ENCODE peak calls at places on chromosomes 16 and 17, in nine cellular contexts. E is NCI-H774; O is NCI-H2081; W is HuH-7; V is GM10248; D is lung microvascular endothelial cell; N is activated effector memory CD4-positive, alpha-beta T cell treated with Interleukin-2 at 50 U/mL for 16 hours; Q is activated CD4-positive, alpha-beta T cell treated with anti-CD3 and anti-CD28 coated beads, Interleukin-2, amount 50 U/mL, for 24 hours; G is AML-193. T is an unnamed sample.

GRCh38 chr16:58510097-58510775 is 5.1 kb upstream of the SETD6 start:
- DNase-seq in Q (no peak), O (no peak), V (no peak), D (no peak), W (no peak), G (no peak), N (no peak), E (no peak), T (no peak)

GRCh38 chr17:57532966-57533365 is 212.1 kb downstream of the CCDC182 start:
- DNase-seq in N (no peak), O (no peak), W (no peak), V (no peak), E (no peak), Q (no peak), D (no peak), G (no peak), T (no peak)

GRCh38 chr17:41420134-41420533 is 4.3 kb downstream of the KRT37 start:
- DNase-seq in W (no peak), O (no peak), V (no peak), D (no peak), Q (no peak), E (no peak), N (no peak), G (no peak), T (peak)

GRCh38 chr17:61352771-61353170 is 46.9 kb upstream of the TBX2 start:
- DNase-seq in D (no peak), O (no peak), G (no peak), W (no peak), Q (no peak), E (no peak), V (no peak), N (no peak), T (no peak)

GRCh38 chr16:31874354-31875111 is 926 bp downstream of the ZNF267 start:
- DNase-seq in O (no peak), V (peak), N (no peak), Q (no peak), G (peak), E (peak), D (peak), W (no peak), T (peak)

GRCh38 chr16:1613728-1614225 is 1.6 kb downstream of the CRAMP1 start:
- DNase-seq in E (no peak), D (peak), G (no peak), O (no peak), N (no peak), Q (no peak), V (no peak), W (peak), T (no peak)

GRCh38 chr17:42317256-42317966 is 29.1 kb downstream of the STAT5A start:
- DNase-seq in D (no peak), N (no peak), Q (no peak), E (no peak), G (no peak), W (peak), V (no peak), O (no peak), T (no peak)

GRCh38 chr17:71632328-71632727 is 488.5 kb upstream of the SOX9 start:
- DNase-seq in W (no peak), V (no peak), D (no peak), Q (no peak), E (peak), N (no peak), O (peak), G (no peak), T (peak)

GRCh38 chr17:78839762-78840529 is 668 bp downstream of the USP36 start:
- DNase-seq in D (peak), W (peak), N (peak), O (no peak), Q (no peak), E (no peak), V (peak), G (no peak), T (peak)

GRCh38 chr17:81481011-81481799 is 31.4 kb downstream of the ACTG1 start:
- DNase-seq in G (peak), O (peak), W (peak), V (no peak), Q (peak), E (peak), N (peak), D (peak), T (peak)

GRCh38 chr16:3590736-3591435 is 13.7 kb upstream of the NLRC3 start:
- DNase-seq in E (no peak), N (no peak), W (no peak), D (no peak), O (no peak), Q (no peak), V (no peak), G (peak), T (no peak)

GRCh38 chr17:59371426-59372099 is 40.1 kb downstream of the YPEL2 start:
- DNase-seq in V (no peak), D (peak), Q (no peak), W (no peak), E (no peak), N (no peak), G (no peak), O (no peak), T (no peak)

GRCh38 chr16:3578610-3579551 is 1.7 kb upstream of the NLRC3 start:
- DNase-seq in E (no peak), D (no peak), G (no peak), V (peak), W (no peak), Q (no peak), N (peak), O (no peak), T (peak)

GRCh38 chr16:55641430-55642056 is 14.2 kb upstream of the SLC6A2 start:
- DNase-seq in V (no peak), W (no peak), N (no peak), O (no peak), Q (no peak), G (no peak), E (no peak), D (peak), T (no peak)

GRCh38 chr16:24541534-24541933 is 2.2 kb downstream of the RBBP6 start:
- DNase-seq in W (no peak), E (no peak), V (no peak), G (no peak), N (no peak), O (no peak), D (no peak), Q (no peak), T (no peak)

GRCh38 chr17:6509295-6509771 is 47.0 kb downstream of the PITPNM3 start:
- DNase-seq in W (no peak), O (no peak), V (no peak), Q (no peak), E (no peak), G (no peak), D (no peak), N (no peak), T (no peak)

GRCh38 chr16:87066695-87067556 is 250.3 kb downstream of the C16orf95 start:
- DNase-seq in O (no peak), E (no peak), V (no peak), N (no peak), G (no peak), W (no peak), Q (no peak), D (no peak), T (no peak)

GRCh38 chr17:19708431-19709175 is 7.8 kb downstream of the SLC47A2 start:
- DNase-seq in Q (no peak), D (no peak), V (no peak), W (no peak), G (no peak), N (no peak), O (no peak), E (no peak), T (no peak)

GRCh38 chr16:70680495-70681381 is 5.1 kb downstream of the MTSS2 start:
- DNase-seq in W (no peak), D (no peak), E (no peak), Q (no peak), N (no peak), G (no peak), V (no peak), O (no peak), T (no peak)

GRCh38 chr17:59565959-59566324 is 532 bp downstream of the DHX40 start:
- DNase-seq in D (peak), N (peak), O (peak), E (peak), V (peak), Q (peak), W (peak), G (peak), T (peak)

GRCh38 chr16:80120899-80121521 is 419.8 kb upstream of the DYNLRB2 start:
- DNase-seq in W (no peak), N (no peak), O (no peak), E (no peak), V (no peak), Q (no peak), D (no peak), G (no peak), T (no peak)

GRCh38 chr16:55389426-55390073 is 65.5 kb downstream of the IRX6 start:
- DNase-seq in N (no peak), O (no peak), G (no peak), Q (no peak), V (no peak), W (no peak), E (no peak), D (no peak), T (no peak)

GRCh38 chr17:61431594-61432311 is 20.5 kb upstream of the TBX4 start:
- DNase-seq in E (no peak), V (no peak), N (no peak), D (no peak), Q (no peak), W (no peak), G (no peak), O (no peak), T (no peak)

GRCh38 chr16:760065-760464 is 469 bp upstream of the MSLN start:
- DNase-seq in D (no peak), E (no peak), V (no peak), G (no peak), W (no peak), Q (no peak), O (no peak), N (no peak), T (no peak)

GRCh38 chr16:78133919-78134318 is 34.5 kb downstream of the WWOX start:
- DNase-seq in E (peak), N (no peak), G (no peak), Q (no peak), D (no peak), V (no peak), O (no peak), W (peak), T (no peak)

GRCh38 chr17:10226930-10227695 is 28.7 kb upstream of the GAS7 start:
- DNase-seq in V (peak), E (no peak), G (no peak), O (no peak), D (no peak), Q (no peak), N (peak), W (peak), T (peak)

GRCh38 chr16:69324013-69324531 is 6.3 kb downstream of the PDF start:
- DNase-seq in N (no peak), W (no peak), D (no peak), V (no peak), E (no peak), G (peak), O (no peak), Q (no peak), T (peak)

GRCh38 chr17:28466521-28467048 is 6.9 kb upstream of the SLC13A2 start:
- DNase-seq in D (no peak), Q (no peak), W (peak), N (no peak), O (no peak), V (no peak), E (no peak), G (no peak), T (no peak)

GRCh38 chr17:81805707-81806460 is 1.9 kb downstream of the GCGR start:
- DNase-seq in V (no peak), E (no peak), D (no peak), Q (no peak), W (no peak), G (no peak), O (no peak), N (no peak), T (no peak)

GRCh38 chr17:79988163-79988971 is 47.3 kb downstream of the TBC1D16 start:
- DNase-seq in E (peak), W (peak), G (no peak), V (no peak), D (peak), N (no peak), Q (no peak), O (peak), T (peak)

GRCh38 chr17:19327039-19327776 is 35.3 kb downstream of the B9D1 start:
- DNase-seq in W (no peak), G (no peak), Q (no peak), O (no peak), D (no peak), N (no peak), V (no peak), E (no peak), T (peak)

GRCh38 chr17:50129303-50129945 is 536 bp downstream of the SAMD14 start:
- DNase-seq in Q (no peak), V (peak), O (no peak), N (peak), D (peak), E (no peak), G (no peak), W (no peak), T (peak)

GRCh38 chr17:30905742-30906100 is 317 bp downstream of the TEFM start:
- DNase-seq in Q (peak), V (peak), N (no peak), O (no peak), W (no peak), D (peak), G (no peak), E (no peak), T (no peak)

GRCh38 chr17:51279183-51279582 is 18.8 kb downstream of the UTP18 start:
- DNase-seq in O (no peak), V (no peak), G (no peak), D (no peak), E (no peak), Q (no peak), W (no peak), N (no peak), T (no peak)

GRCh38 chr17:44278006-44278405 is 10.1 kb upstream of the SLC4A1 start:
- DNase-seq in V (no peak), W (no peak), E (no peak), G (no peak), D (peak), Q (no peak), N (no peak), O (no peak), T (no peak)

GRCh38 chr17:57651451-57651850 is 93.6 kb downstream of the CCDC182 start:
- DNase-seq in N (no peak), D (no peak), Q (no peak), V (no peak), E (no peak), W (no peak), G (no peak), O (no peak), T (no peak)

GRCh38 chr17:74059471-74059870 is 144.0 kb upstream of the RPL38 start:
- DNase-seq in O (peak), V (no peak), Q (no peak), N (no peak), D (no peak), W (no peak), G (no peak), E (peak), T (no peak)

GRCh38 chr17:9537177-9537776 is 38.3 kb downstream of the STX8 start:
- DNase-seq in D (no peak), Q (no peak), W (no peak), G (no peak), N (no peak), V (no peak), E (no peak), O (no peak), T (no peak)

GRCh38 chr16:86751081-86752030 is 173.0 kb downstream of the FOXL1 start:
- DNase-seq in E (no peak), G (no peak), Q (no peak), V (no peak), N (no peak), O (no peak), D (peak), W (no peak), T (peak)

GRCh38 chr17:80789356-80789902 is 202.2 kb upstream of the CHMP6 start:
- DNase-seq in W (no peak), E (no peak), Q (peak), O (no peak), V (peak), G (no peak), D (peak), N (no peak), T (peak)